ENCODE peak calls at places on chromosomes 13 and 19, in seven cellular contexts. Y, S, P, C, A, E and X are unnamed samples.

GRCh38 chr13:30569901-30570576 is 47.7 kb upstream of the USPL1 start:
- DNase-seq in Y (peak; percentile 73), S (no peak), P (no peak), C (no peak), A (peak; percentile 35), E (no peak), X (peak; percentile 39)

GRCh38 chr19:40976134-40976533 is 14.9 kb upstream of the CYP2B6 start:
- DNase-seq in Y (no peak), S (no peak), P (peak; percentile 2), C (no peak), A (no peak), E (no peak), X (no peak)

GRCh38 chr13:108495686-108496363 is 133.6 kb upstream of the MYO16 start:
- DNase-seq in Y (peak; percentile 16), S (no peak), P (no peak), C (no peak), A (no peak), E (no peak), X (no peak)

GRCh38 chr19:51810228-51810627 is 15.3 kb downstream of the FPR3 start:
- DNase-seq in Y (peak; percentile 26), S (no peak), P (no peak), C (no peak), A (no peak), E (no peak), X (no peak)

GRCh38 chr19:34364830-34365462 is at the start of gene GPI:
- DNase-seq in Y (peak; percentile 71), S (no peak), P (no peak), C (peak; percentile 94), A (peak; percentile 69), E (peak; percentile 75), X (peak; percentile 83)

GRCh38 chr19:3129112-3129511 is 6.7 kb upstream of the GNA15 start:
- DNase-seq in Y (peak; percentile 51), S (no peak), P (no peak), C (no peak), A (no peak), E (no peak), X (no peak)

GRCh38 chr13:48908381-48909087 is 67.2 kb upstream of the FNDC3A start:
- DNase-seq in Y (peak; percentile 56), S (no peak), P (no peak), C (no peak), A (no peak), E (no peak), X (no peak)

GRCh38 chr13:47459512-47459911 is 541.6 kb downstream of the SUCLA2 start:
- DNase-seq in Y (no peak), S (no peak), P (no peak), C (no peak), A (no peak), E (no peak), X (no peak)

GRCh38 chr13:111484129-111484925 is 163.9 kb downstream of the TEX29 start:
- DNase-seq in Y (no peak), S (no peak), P (no peak), C (no peak), A (peak; percentile 17), E (no peak), X (no peak)

GRCh38 chr13:67620665-67621064 is 390.5 kb upstream of the PCDH9 start:
- DNase-seq in Y (no peak), S (no peak), P (no peak), C (no peak), A (no peak), E (no peak), X (no peak)

GRCh38 chr19:48249502-48250014 is 6.2 kb downstream of the CARD8 start:
- DNase-seq in Y (no peak), S (no peak), P (peak; percentile 78), C (peak; percentile 91), A (peak; percentile 41), E (peak; percentile 73), X (no peak)

GRCh38 chr19:8334458-8335342 is 8.4 kb downstream of the KANK3 start:
- DNase-seq in Y (peak; percentile 84), S (no peak), P (no peak), C (peak; percentile 77), A (peak; percentile 72), E (no peak), X (no peak)

GRCh38 chr19:48456864-48457263 is 1.5 kb downstream of the KCNJ14 start:
- DNase-seq in Y (no peak), S (no peak), P (no peak), C (no peak), A (no peak), E (no peak), X (no peak)

GRCh38 chr19:40210919-40211318 is 7.3 kb downstream of the TTC9B start:
- DNase-seq in Y (no peak), S (no peak), P (no peak), C (no peak), A (no peak), E (no peak), X (no peak)

GRCh38 chr13:62482351-62482750 is 1066.7 kb upstream of the PCDH20 start:
- DNase-seq in Y (no peak), S (no peak), P (no peak), C (no peak), A (no peak), E (no peak), X (no peak)

GRCh38 chr19:2556221-2557092 is 80.5 kb downstream of the GADD45B start:
- DNase-seq in Y (no peak), S (no peak), P (no peak), C (peak; percentile 79), A (no peak), E (no peak), X (no peak)

GRCh38 chr13:33003458-33004019 is 12.7 kb upstream of the KL start:
- DNase-seq in Y (no peak), S (no peak), P (no peak), C (no peak), A (no peak), E (no peak), X (no peak)

GRCh38 chr19:12994701-12995595 is at the start of gene NFIX:
- DNase-seq in Y (no peak), S (peak; percentile 80), P (no peak), C (peak; percentile 84), A (peak; percentile 78), E (peak; percentile 82), X (peak; percentile 71)

GRCh38 chr13:74979703-74980102 is 502.3 kb downstream of the TBC1D4 start:
- DNase-seq in Y (no peak), S (no peak), P (no peak), C (no peak), A (no peak), E (no peak), X (no peak)

DNA sequence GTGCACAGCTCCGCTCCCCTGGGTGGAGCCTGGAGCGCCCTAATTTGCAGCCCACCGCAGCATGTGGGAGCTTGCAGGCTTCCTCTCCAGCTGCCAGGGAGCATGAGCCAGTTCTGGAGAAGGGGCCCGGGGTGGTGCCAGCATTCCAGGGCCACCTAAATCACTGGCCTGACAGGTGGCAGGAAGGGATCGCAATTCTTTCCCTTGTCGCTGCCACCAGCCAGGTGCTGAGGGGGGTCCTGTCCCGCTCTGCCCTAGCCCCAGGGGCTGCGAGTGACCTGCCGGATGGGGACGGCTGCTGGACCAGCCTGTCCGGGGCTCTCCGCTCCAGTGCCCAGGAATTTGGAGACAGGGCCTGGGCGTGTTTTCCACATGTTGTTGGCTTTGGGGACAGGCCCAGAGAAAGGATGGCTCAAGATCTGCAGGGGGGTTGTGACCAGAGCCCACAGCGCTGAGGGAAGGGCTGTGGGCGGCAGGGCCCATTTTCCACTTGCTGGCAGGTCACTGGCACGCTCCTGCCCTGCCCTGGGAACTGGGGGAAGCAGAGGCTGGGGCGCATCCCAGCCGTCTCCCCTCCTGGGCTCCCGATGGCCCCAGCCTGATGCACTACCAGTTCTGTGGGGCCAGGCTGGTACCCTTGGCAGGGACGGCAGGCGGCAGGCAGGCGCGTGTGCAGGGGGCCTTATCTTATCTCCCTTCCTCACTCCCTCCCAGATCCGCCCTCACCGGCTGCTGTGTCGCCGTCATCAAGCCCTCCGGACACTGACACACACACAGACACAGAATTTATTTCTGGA is 9.5 kb downstream of the NDUFA11 start:
- DNase-seq in Y (no peak), S (no peak), P (no peak), C (peak; percentile 78), A (no peak), E (peak; percentile 81), X (no peak)
- TF ChIP-seq POLR2A in Y (no peak), S (no peak), P (peak; percentile 59), C (no peak), A (no peak), E (no peak), X (no peak)

GRCh38 chr19:18898081-18898532 is 2.1 kb upstream of the CERS1 start:
- DNase-seq in Y (no peak), S (no peak), P (no peak), C (peak; percentile 73), A (no peak), E (no peak), X (no peak)

GRCh38 chr19:18897108-18898029 is 1.4 kb upstream of the CERS1 start:
- DNase-seq in Y (no peak), S (no peak), P (no peak), C (peak; percentile 61), A (no peak), E (peak; percentile 14), X (no peak)

GRCh38 chr19:18899624-18900560 is 3.9 kb upstream of the CERS1 start:
- DNase-seq in Y (no peak), S (peak; percentile 55), P (no peak), C (peak; percentile 53), A (no peak), E (no peak), X (no peak)

GRCh38 chr19:18900700-18901502 is 4.9 kb upstream of the CERS1 start:
- DNase-seq in Y (no peak), S (peak; percentile 50), P (no peak), C (no peak), A (no peak), E (no peak), X (no peak)

GRCh38 chr19:18898533-18899408 is 2.8 kb upstream of the CERS1 start:
- DNase-seq in Y (no peak), S (no peak), P (no peak), C (peak; percentile 51), A (no peak), E (no peak), X (no peak)
- TF ChIP-seq POLR2A in Y (no peak), S (no peak), P (peak; percentile 23), C (no peak), A (no peak), E (no peak), X (no peak)

DNA sequence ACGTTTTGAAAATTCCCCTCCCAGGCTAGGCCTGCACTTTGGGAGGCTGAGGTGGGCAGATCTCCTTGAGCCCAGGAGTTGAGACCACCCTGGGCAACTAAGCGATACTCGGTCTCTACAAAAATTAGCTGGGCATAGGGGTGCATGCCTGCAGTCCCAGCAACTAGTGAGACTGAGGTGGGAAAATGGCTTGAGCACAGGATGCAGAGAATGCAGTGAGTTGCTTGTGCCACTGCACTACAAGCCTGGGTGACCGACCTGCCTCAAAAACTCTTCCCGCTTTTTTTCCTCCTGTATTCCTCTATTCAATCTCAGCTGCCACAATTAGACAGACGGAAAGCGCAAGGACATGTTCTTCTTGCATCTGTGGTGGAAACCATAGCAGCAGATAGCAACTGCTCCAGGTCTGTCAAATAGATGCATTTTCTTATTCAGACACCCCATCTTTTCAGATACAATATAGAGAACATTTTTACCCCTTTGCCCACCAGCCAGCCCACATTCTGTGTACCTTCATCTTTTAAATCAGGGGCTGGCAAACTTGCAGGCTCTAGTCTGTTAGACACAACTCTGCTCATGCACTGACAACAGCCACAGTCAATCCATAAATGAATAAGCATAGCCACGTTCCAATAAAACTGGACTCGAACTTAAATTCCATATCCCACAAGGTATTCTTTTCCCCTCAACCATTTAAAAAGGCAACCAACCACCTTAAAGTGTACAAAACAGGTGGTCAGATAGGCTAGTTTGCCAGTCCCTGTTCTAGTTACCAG is 4.8 kb downstream of the TPT1 start:
- DNase-seq in Y (no peak), S (no peak), P (no peak), C (no peak), A (no peak), E (no peak), X (no peak)
- TF ChIP-seq POLR2A in Y (no peak), S (no peak), P (peak; percentile 66), C (no peak), A (no peak), E (no peak), X (no peak)

GRCh38 chr19:29844891-29845575 is 33.2 kb downstream of the CCNE1 start:
- DNase-seq in Y (peak; percentile 99), S (peak; percentile 95), P (peak; percentile 59), C (peak; percentile 98), A (peak; percentile 94), E (peak; percentile 92), X (peak; percentile 94)
- TF ChIP-seq POLR2A in Y (peak; percentile 72), S (no peak), P (peak; percentile 90), C (no peak), A (no peak), E (peak; percentile 37), X (peak; percentile 59)